ENCODE peak calls at places on chromosome 14, in five cellular contexts. F is effector memory CD4-positive, alpha-beta T cell; K is GM10248; J is naive thymus-derived CD8-positive, alpha-beta T cell; N is ureter. V is an unnamed sample.

GRCh38 chr14:76941544-76942287 is 86.8 kb downstream of the IRF2BPL start:
- DNase-seq in K (no peak), J (no peak), F (no peak), N (no peak), V (no peak)

GRCh38 chr14:30330452-30330851 is 228.5 kb upstream of the G2E3 start:
- DNase-seq in J (no peak), F (no peak), K (no peak), N (no peak), V (no peak)

GRCh38 chr14:75487155-75487671 is 35.1 kb upstream of the BATF start:
- DNase-seq in F (no peak), N (peak), J (no peak), K (peak), V (no peak)

GRCh38 chr14:27929823-27930347 is 836.7 kb upstream of the FOXG1 start:
- DNase-seq in F (no peak), J (no peak), N (no peak), K (no peak), V (no peak)

GRCh38 chr14:71733210-71733883 is 198.9 kb upstream of the RGS6 start:
- DNase-seq in N (no peak), K (no peak), F (no peak), J (no peak), V (no peak)

GRCh38 chr14:76806446-76806845 is 6.2 kb downstream of the ANGEL1 start:
- DNase-seq in J (no peak), N (no peak), F (no peak), K (no peak), V (no peak)

GRCh38 chr14:69480136-69480535 is 4.4 kb upstream of the PLEKHD1 start:
- DNase-seq in K (no peak), F (no peak), J (no peak), N (no peak), V (no peak)

GRCh38 chr14:105200074-105200473 is 19.0 kb upstream of the NUDT14 start:
- DNase-seq in J (no peak), N (no peak), F (no peak), K (no peak), V (no peak)

GRCh38 chr14:105534586-105534985 is 8.2 kb downstream of the TMEM121 start:
- DNase-seq in J (no peak), K (no peak), N (no peak), F (no peak), V (no peak)

GRCh38 chr14:24605435-24606190 is 3.9 kb downstream of the GZMH start:
- DNase-seq in K (peak), N (peak), J (peak), F (peak), V (peak)

GRCh38 chr14:23117371-23118020 is 1.6 kb downstream of the CEBPE start:
- DNase-seq in F (no peak), N (no peak), K (no peak), J (no peak), V (no peak)

GRCh38 chr14:101708853-101709532 is 52.5 kb upstream of the PPP2R5C start:
- DNase-seq in N (peak), K (no peak), F (no peak), J (no peak), V (no peak)

GRCh38 chr14:101520621-101521305 is 40.5 kb upstream of the DIO3 start:
- DNase-seq in K (no peak), F (no peak), J (no peak), N (peak), V (no peak)

GRCh38 chr14:67746927-67747326 is 45.2 kb downstream of the RDH12 start:
- DNase-seq in J (no peak), K (peak), F (no peak), N (no peak), V (no peak)

GRCh38 chr14:25237845-25238244 is 187.9 kb upstream of the STXBP6 start:
- DNase-seq in N (no peak), J (no peak), K (no peak), F (no peak), V (no peak)

GRCh38 chr14:32430326-32430725 is 101.2 kb downstream of the AKAP6 start:
- DNase-seq in J (no peak), K (no peak), N (no peak), F (no peak), V (no peak)

GRCh38 chr14:94080606-94081385 is at the start of the genes DDX24 and IFI27L1:
- DNase-seq in F (peak), J (peak), K (peak), N (peak), V (peak)

GRCh38 chr14:42806909-42807315 is 1200.2 kb downstream of the LRFN5 start:
- DNase-seq in F (no peak), N (no peak), J (no peak), K (no peak), V (no peak)

GRCh38 chr14:93042968-93043940 is 72.5 kb downstream of the ITPK1 start:
- DNase-seq in N (peak), J (no peak), K (no peak), F (no peak), V (no peak)

GRCh38 chr14:77098470-77099353 is 654 bp downstream of the CIPC start:
- DNase-seq in J (peak), K (no peak), F (no peak), N (no peak), V (peak)

GRCh38 chr14:51094282-51094821 is 553 bp downstream of the TRIM9 start:
- DNase-seq in F (no peak), N (peak), J (peak), K (peak), V (peak)

GRCh38 chr14:100504372-100505078 is 82.7 kb downstream of the BEGAIN start:
- DNase-seq in J (no peak), K (no peak), F (no peak), N (no peak), V (no peak)

V was measured in germinal center.